ENCODE peak calls at places on chromosomes 5 and 9, in four cellular contexts. X is iPS DF 6.9, O is SK-N-SH, C is Peyer's patch. Q is an unnamed sample.

GRCh38 chr9:87725900-87726709 is at the start of gene CTSL:
- DNase-seq in X (peak; percentile 77), O (peak; percentile 90), C (peak; percentile 91), Q (no peak)

GRCh38 chr5:181133610-181134231 is 2.8 kb upstream of the OR2V1 start:
- DNase-seq in O (no peak), X (no peak), C (peak; percentile 74), Q (no peak)

GRCh38 chr5:132829742-132830435 is 558 bp downstream of the SHROOM1 start:
- DNase-seq in O (peak; percentile 97), X (no peak), C (peak; percentile 92), Q (no peak)

GRCh38 chr9:124834586-124834985 is 18.7 kb upstream of the WDR38 start:
- DNase-seq in O (peak; percentile 36), X (no peak), C (peak; percentile 83), Q (no peak)

GRCh38 chr9:12973702-12974101 is 198.9 kb downstream of the LURAP1L start:
- DNase-seq in X (no peak), C (no peak), O (no peak), Q (no peak)

GRCh38 chr9:93905473-93906133 is 49.6 kb downstream of the BARX1 start:
- DNase-seq in O (no peak), C (no peak), X (no peak), Q (no peak)

GRCh38 chr9:36148652-36149051 is 12.1 kb downstream of the GLIPR2 start:
- DNase-seq in C (peak; percentile 95), X (no peak), O (peak; percentile 94), Q (peak; percentile 77)

GRCh38 chr9:137828527-137829259 is 48.9 kb upstream of the CACNA1B start:
- DNase-seq in O (no peak), X (peak; percentile 16), C (no peak), Q (no peak)

GRCh38 chr9:76531231-76531775 is 72.3 kb downstream of the GCNT1 start:
- DNase-seq in X (no peak), O (no peak), C (no peak), Q (no peak)

GRCh38 chr5:99928490-99928889 is 606.7 kb upstream of the FAM174A start:
- DNase-seq in O (no peak), C (no peak), X (no peak), Q (no peak)

GRCh38 chr9:28365020-28365640 is 791.8 kb upstream of the C9orf72 start:
- DNase-seq in X (peak; percentile 35), C (no peak), O (no peak), Q (no peak)

GRCh38 chr5:178323541-178323865 is 90.9 kb upstream of the PHYKPL start:
- DNase-seq in O (no peak), C (no peak), X (no peak), Q (no peak)

GRCh38 chr9:131276107-131276888 is at the start of gene FAM78A:
- DNase-seq in O (peak; percentile 77), C (peak; percentile 83), X (no peak), Q (no peak)

GRCh38 chr5:31809037-31809910 is 170.3 kb downstream of the PDZD2 start:
- DNase-seq in X (no peak), O (peak; percentile 82), C (peak; percentile 74), Q (peak; percentile 5)

GRCh38 chr5:43422143-43422542 is 10.0 kb upstream of the CCL28 start:
- DNase-seq in O (no peak), X (no peak), C (peak; percentile 54), Q (no peak)

GRCh38 chr9:23663536-23663935 is 162.5 kb downstream of the ELAVL2 start:
- DNase-seq in C (no peak), X (no peak), O (peak; percentile 27), Q (no peak)

GRCh38 chr5:133467325-133467700 is 145.0 kb downstream of the FSTL4 start:
- DNase-seq in C (no peak), O (no peak), X (no peak), Q (no peak)

GRCh38 chr5:158943057-158943456 is 156.7 kb downstream of the EBF1 start:
- DNase-seq in C (no peak), X (no peak), O (no peak), Q (peak; percentile 80)

GRCh38 chr9:93668261-93668871 is 92.0 kb downstream of the PHF2 start:
- DNase-seq in X (no peak), C (peak; percentile 31), O (no peak), Q (no peak)

GRCh38 chr5:19564036-19564435 is 424.0 kb downstream of the CDH18 start:
- DNase-seq in O (no peak), X (no peak), C (no peak), Q (no peak)

GRCh38 chr5:149837680-149838269 is 106.8 kb downstream of the PDE6A start:
- DNase-seq in C (peak; percentile 71), O (peak; percentile 88), X (peak; percentile 33), Q (no peak)

GRCh38 chr5:179679014-179679674 is 1.7 kb downstream of the CBY3 start:
- DNase-seq in O (peak; percentile 66), X (peak; percentile 60), C (peak; percentile 94), Q (no peak)

GRCh38 chr9:91775011-91775707 is 174.9 kb downstream of the ROR2 start:
- DNase-seq in X (peak; percentile 55), O (peak; percentile 86), C (peak; percentile 72), Q (no peak)

GRCh38 chr5:124888050-124888506 is 141.6 kb upstream of the ZNF608 start:
- DNase-seq in X (no peak), O (peak; percentile 67), C (no peak), Q (no peak)

GRCh38 chr5:159071382-159071781 is 28.3 kb downstream of the EBF1 start:
- DNase-seq in C (no peak), X (no peak), O (no peak), Q (no peak)

GRCh38 chr5:112407666-112408065 is 11.4 kb downstream of the EPB41L4A start:
- DNase-seq in X (no peak), C (no peak), O (no peak), Q (no peak)

GRCh38 chr9:103014242-103014641 is 19.1 kb downstream of the CYLC2 start:
- DNase-seq in C (no peak), X (no peak), O (no peak), Q (no peak)

GRCh38 chr9:96555567-96556386 is 63.9 kb downstream of the CDC14B start:
- DNase-seq in O (no peak), C (no peak), X (no peak), Q (no peak)

GRCh38 chr5:51987679-51988209 is 604.5 kb downstream of the ISL1 start:
- DNase-seq in O (no peak), C (no peak), X (no peak), Q (no peak)

GRCh38 chr9:124780060-124780756 is 3.3 kb downstream of the OLFML2A start:
- DNase-seq in C (peak; percentile 45), X (no peak), O (peak; percentile 34), Q (no peak)

GRCh38 chr5:88686743-88687142 is 196.2 kb downstream of the MEF2C start:
- DNase-seq in C (no peak), X (no peak), O (no peak), Q (no peak)

GRCh38 chr5:131634666-131634995 is 398 bp downstream of the RAPGEF6 start:
- DNase-seq in O (peak; percentile 67), C (peak; percentile 82), X (peak; percentile 39), Q (no peak)

GRCh38 chr9:99348289-99348688 is 126.2 kb downstream of the SEC61B start:
- DNase-seq in X (no peak), O (no peak), C (no peak), Q (no peak)

GRCh38 chr5:91155238-91155637 is 227.9 kb downstream of the ARRDC3 start:
- DNase-seq in O (no peak), C (no peak), X (no peak), Q (no peak)

DNA sequence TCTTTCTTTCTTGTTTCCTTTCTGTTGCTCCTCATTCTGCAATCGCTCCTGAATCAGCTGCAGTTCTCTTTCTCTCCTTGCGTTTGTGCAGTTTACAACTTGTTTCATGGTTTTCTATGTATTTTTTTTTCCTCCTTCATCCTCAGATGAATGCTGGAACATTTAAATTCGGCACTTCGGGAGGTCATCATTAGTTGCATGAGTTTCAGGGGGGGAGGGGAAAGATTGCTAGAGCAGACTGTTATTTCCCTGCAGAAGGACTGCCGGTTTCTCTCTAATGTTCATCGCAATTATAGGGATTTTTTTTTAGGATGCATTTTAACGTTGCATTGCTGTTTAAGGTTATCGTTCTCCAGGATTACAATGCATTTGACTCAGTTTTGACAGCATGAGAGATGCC is 1311.9 kb upstream of the WWC1 start:
- DNase-seq in C (no peak), O (no peak), X (no peak), Q (no peak)
- H3K4me3 ChIP-seq in C (peak overlapping the region; percentile 57), O (peak overlapping the region; percentile 54), X (peak overlapping the region; percentile 57), Q (peak overlapping the region; percentile 55)

GRCh38 chr9:107638922-107639321 is 149.4 kb upstream of the KLF4 start:
- DNase-seq in C (peak; percentile 87), X (no peak), O (no peak), Q (peak; percentile 21)
- H3K4me3 ChIP-seq in C (no peak overlapping the region), X (no peak overlapping the region), O (no peak overlapping the region), Q (peak overlapping the region; percentile 59)

GRCh38 chr5:56838409-56839039 is 23.2 kb downstream of the MAP3K1 start:
- DNase-seq in C (no peak), O (no peak), X (no peak), Q (peak; percentile 47)
- H3K4me3 ChIP-seq in C (no peak overlapping the region), O (no peak overlapping the region), X (no peak overlapping the region), Q (peak overlapping the region; percentile 21)

DNA sequence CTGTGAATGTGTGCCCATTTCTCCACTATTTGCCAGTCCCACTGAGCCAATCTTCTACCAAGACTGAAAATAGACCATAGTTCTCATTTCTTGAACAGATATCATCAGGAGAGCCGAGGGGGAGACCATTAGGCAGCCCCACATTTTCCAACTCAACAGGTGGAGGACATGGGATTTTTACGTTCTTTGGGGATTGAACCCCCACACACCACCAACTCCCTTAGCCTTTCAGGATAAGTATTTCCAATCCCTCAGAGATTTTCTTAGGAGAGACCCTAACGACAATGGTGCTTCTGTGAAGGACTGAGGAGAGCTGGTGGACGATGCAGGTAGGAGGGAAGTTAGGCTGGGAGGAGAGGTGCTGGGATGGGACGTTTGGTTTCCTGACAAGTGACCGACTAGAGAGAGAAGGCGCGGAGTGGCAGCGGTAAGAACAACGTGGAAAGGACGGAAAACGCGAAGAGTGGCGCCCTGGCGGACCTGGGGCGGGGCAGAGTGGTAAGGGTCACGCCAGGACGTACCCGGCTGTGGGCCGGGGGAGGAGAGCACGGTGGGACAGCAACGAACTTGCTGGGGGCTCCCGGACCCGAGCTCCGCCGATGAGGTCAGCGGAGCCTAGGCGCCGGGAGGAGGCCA is 681 bp upstream of the CHSY3 start:
- DNase-seq in X (no peak), O (no peak), C (peak; percentile 45), Q (no peak)
- H3K4me3 ChIP-seq in X (peak overlapping the region; percentile 60), O (peak overlapping the region; percentile 44), C (peak overlapping the region; percentile 77), Q (peak overlapping the region; percentile 83)

DNA sequence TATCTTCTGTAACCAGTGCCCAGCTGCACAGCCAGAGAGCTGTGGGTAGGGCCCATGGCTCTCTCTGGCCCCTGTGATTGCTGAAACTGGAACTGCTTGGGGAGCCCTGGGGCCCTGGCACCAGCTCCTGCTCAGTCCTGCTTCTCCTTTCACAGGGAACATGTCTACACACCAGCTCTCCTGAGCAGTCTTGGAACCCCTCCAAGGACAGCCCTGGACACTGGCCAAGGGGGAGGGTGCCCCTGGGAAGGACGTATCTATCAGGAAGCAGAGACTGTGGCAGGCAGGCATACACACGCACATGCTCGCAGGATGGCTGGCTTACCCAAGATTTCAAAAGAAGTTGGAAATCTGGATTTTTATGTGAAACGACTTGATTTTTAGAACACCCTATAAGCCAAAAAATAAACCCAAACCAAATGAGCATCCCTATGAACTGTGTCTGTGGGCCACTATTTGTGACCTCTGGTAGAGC is 8.8 kb upstream of the TRAF1 start:
- DNase-seq in C (peak; percentile 94), O (peak; percentile 89), X (no peak), Q (peak; percentile 71)
- H3K4me3 ChIP-seq in C (no peak overlapping the region), O (no peak overlapping the region), X (no peak overlapping the region), Q (peak overlapping the region; percentile 53)